ENCODE peak calls at places on chromosomes 3 and 15, in six cellular contexts. C is right cardiac atrium, F is heart left ventricle, Y is AG10803, M is esophagus squamous epithelium, R is cardiac muscle cell. I is an unnamed sample.

GRCh38 chr3:46849098-46849631 is 14.1 kb downstream of the MYL3 start:
- DNase-seq in C (no peak), F (peak), Y (no peak), M (no peak), R (no peak), I (no peak)

GRCh38 chr3:25460751-25461150 is 32.7 kb downstream of the RARB start:
- DNase-seq in C (no peak), F (no peak), Y (no peak), M (no peak), R (peak), I (no peak)

GRCh38 chr15:89554247-89554646 is 21.0 kb upstream of the TICRR start:
- DNase-seq in C (no peak), F (no peak), Y (no peak), M (no peak), R (no peak), I (no peak)

GRCh38 chr3:130829575-130829947 is 64.3 kb upstream of the ATP2C1 start:
- DNase-seq in C (no peak), F (no peak), Y (no peak), M (no peak), R (no peak), I (no peak)

GRCh38 chr3:18100126-18100525 is 325.0 kb downstream of the SATB1 start:
- DNase-seq in C (no peak), F (no peak), Y (no peak), M (no peak), R (peak), I (no peak)

GRCh38 chr15:51356983-51357382 is 15.5 kb downstream of the GLDN start:
- DNase-seq in C (no peak), F (no peak), Y (no peak), M (no peak), R (no peak), I (no peak)

GRCh38 chr3:157618075-157618760 is 115.0 kb upstream of the VEPH1 start:
- DNase-seq in C (no peak), F (no peak), Y (peak), M (no peak), R (peak), I (no peak)

GRCh38 chr3:193589616-193590015 is 3.4 kb upstream of the OPA1 start:
- DNase-seq in C (no peak), F (no peak), Y (no peak), M (no peak), R (no peak), I (no peak)

GRCh38 chr3:32593903-32594525 is 23.4 kb upstream of the DYNC1LI1 start:
- DNase-seq in C (no peak), F (no peak), Y (peak), M (no peak), R (peak), I (no peak)

GRCh38 chr3:190424478-190425439 is 24.9 kb downstream of the TMEM207 start:
- DNase-seq in C (peak), F (peak), Y (peak), M (no peak), R (peak), I (peak)

GRCh38 chr15:59295742-59296090 is 77.0 kb downstream of the MYO1E start:
- DNase-seq in C (no peak), F (no peak), Y (no peak), M (no peak), R (no peak), I (no peak)

GRCh38 chr15:59296181-59296617 is 76.5 kb downstream of the MYO1E start:
- DNase-seq in C (no peak), F (no peak), Y (peak), M (no peak), R (peak), I (no peak)

GRCh38 chr15:59294574-59294960 is 78.1 kb downstream of the MYO1E start:
- DNase-seq in C (no peak), F (no peak), Y (peak), M (no peak), R (peak), I (no peak)

GRCh38 chr15:59292393-59292792 is 80.3 kb downstream of the MYO1E start:
- DNase-seq in C (no peak), F (no peak), Y (peak), M (no peak), R (peak), I (no peak)

GRCh38 chr15:59294961-59295741 is 77.5 kb downstream of the MYO1E start:
- DNase-seq in C (no peak), F (no peak), Y (peak), M (no peak), R (peak), I (no peak)
- H3K4me3 ChIP-seq in C (no peak), F (no peak), Y (no peak), M (no peak), R (no peak), I (peak)

GRCh38 chr15:98800437-98801233 is 152.3 kb downstream of the IGF1R start:
- DNase-seq in C (peak), F (peak), Y (peak), M (no peak), R (peak), I (peak)
- H3K4me3 ChIP-seq in C (peak), F (no peak), Y (peak), M (no peak), R (no peak), I (peak)

GRCh38 chr15:29090617-29091466 is 178.8 kb downstream of the NSMCE3 start:
- DNase-seq in C (no peak), F (no peak), Y (no peak), M (no peak), R (peak), I (no peak)

GRCh38 chr15:29088666-29089065 is 181.0 kb downstream of the NSMCE3 start:
- DNase-seq in C (no peak), F (no peak), Y (no peak), M (no peak), R (no peak), I (no peak)

GRCh38 chr15:29091666-29092065 is 178.0 kb downstream of the NSMCE3 start:
- DNase-seq in C (no peak), F (no peak), Y (no peak), M (no peak), R (no peak), I (no peak)

GRCh38 chr15:29087521-29088285 is 181.9 kb downstream of the NSMCE3 start:
- DNase-seq in C (no peak), F (no peak), Y (no peak), M (no peak), R (no peak), I (no peak)

GRCh38 chr15:29089731-29090616 is 179.6 kb downstream of the NSMCE3 start:
- DNase-seq in C (no peak), F (no peak), Y (no peak), M (no peak), R (peak), I (no peak)
- H3K4me3 ChIP-seq in C (no peak), F (no peak), Y (no peak), M (no peak), R (no peak), I (no peak)

GRCh38 chr3:16509721-16510619 is 3.5 kb downstream of the RFTN1 start:
- DNase-seq in C (no peak), F (no peak), Y (no peak), M (no peak), R (no peak), I (no peak)
- H3K4me3 ChIP-seq in C (no peak), F (no peak), Y (no peak), M (no peak), R (no peak), I (peak)

GRCh38 chr3:73255609-73256029 is 194.2 kb downstream of the EBLN2 start:
- DNase-seq in C (no peak), F (no peak), Y (peak), M (no peak), R (peak), I (no peak)
- H3K4me3 ChIP-seq in C (no peak), F (no peak), Y (no peak), M (no peak), R (no peak), I (no peak)